ENCODE peak calls at places on chromosomes 11 and 22, in nine cellular contexts. One of them, this sample, is unnamed.

GRCh38 chr11:105825141-105825540 is 196.9 kb downstream of the MSANTD4 start:
- DNase-seq in brain pericyte: no peak
- DNase-seq in foreskin fibroblast: no peak
- DNase-seq in stimulated activated CD4-positive, alpha-beta T cell treated with anti-CD3 and anti-CD28 coated beads, Interleukin-4, amount 100 ng/mL, for 1 hour: no peak
- DNase-seq in NCI-H1105: no peak
- DNase-seq in H54: no peak
- DNase-seq in NCI-H460: no peak
- DNase-seq in HuH-7.5: no peak
- DNase-seq in mesenteric fat pad: no peak
- DNase-seq in this sample: no peak

GRCh38 chr11:70619591-70619990 is 221.3 kb downstream of the CTTN start:
- DNase-seq in stimulated activated CD4-positive, alpha-beta T cell treated with anti-CD3 and anti-CD28 coated beads, Interleukin-4, amount 100 ng/mL, for 1 hour: no peak
- DNase-seq in H54: no peak
- DNase-seq in HuH-7.5: no peak
- DNase-seq in NCI-H460: no peak
- DNase-seq in brain pericyte: no peak
- DNase-seq in NCI-H1105: no peak
- DNase-seq in foreskin fibroblast: no peak
- DNase-seq in mesenteric fat pad: no peak
- DNase-seq in this sample: no peak

GRCh38 chr11:17839973-17840611 is 105.5 kb downstream of the KCNC1 start:
- DNase-seq in H54: no peak
- DNase-seq in NCI-H1105: no peak
- DNase-seq in stimulated activated CD4-positive, alpha-beta T cell treated with anti-CD3 and anti-CD28 coated beads, Interleukin-4, amount 100 ng/mL, for 1 hour: no peak
- DNase-seq in HuH-7.5: no peak
- DNase-seq in brain pericyte: no peak
- DNase-seq in NCI-H460: no peak
- DNase-seq in mesenteric fat pad: no peak
- DNase-seq in foreskin fibroblast: peak
- DNase-seq in this sample: no peak

GRCh38 chr11:118243161-118243560 is 9.0 kb downstream of the MPZL3 start:
- DNase-seq in brain pericyte: no peak
- DNase-seq in HuH-7.5: no peak
- DNase-seq in foreskin fibroblast: no peak
- DNase-seq in NCI-H460: no peak
- DNase-seq in NCI-H1105: no peak
- DNase-seq in H54: no peak
- DNase-seq in mesenteric fat pad: no peak
- DNase-seq in stimulated activated CD4-positive, alpha-beta T cell treated with anti-CD3 and anti-CD28 coated beads, Interleukin-4, amount 100 ng/mL, for 1 hour: no peak
- DNase-seq in this sample: no peak

GRCh38 chr22:44620841-44621382 is 81.1 kb upstream of the PRR5 start:
- DNase-seq in NCI-H460: no peak
- DNase-seq in NCI-H1105: no peak
- DNase-seq in foreskin fibroblast: no peak
- DNase-seq in brain pericyte: no peak
- DNase-seq in mesenteric fat pad: no peak
- DNase-seq in HuH-7.5: no peak
- DNase-seq in H54: no peak
- DNase-seq in stimulated activated CD4-positive, alpha-beta T cell treated with anti-CD3 and anti-CD28 coated beads, Interleukin-4, amount 100 ng/mL, for 1 hour: no peak
- DNase-seq in this sample: no peak

GRCh38 chr11:130548491-130548833 is 100.0 kb downstream of the ADAMTS15 start:
- DNase-seq in NCI-H460: no peak
- DNase-seq in HuH-7.5: no peak
- DNase-seq in stimulated activated CD4-positive, alpha-beta T cell treated with anti-CD3 and anti-CD28 coated beads, Interleukin-4, amount 100 ng/mL, for 1 hour: no peak
- DNase-seq in H54: no peak
- DNase-seq in NCI-H1105: no peak
- DNase-seq in foreskin fibroblast: peak
- DNase-seq in mesenteric fat pad: no peak
- DNase-seq in brain pericyte: no peak
- DNase-seq in this sample: no peak

GRCh38 chr11:68665471-68665870 is 18.9 kb upstream of the GAL start:
- DNase-seq in NCI-H1105: no peak
- DNase-seq in NCI-H460: no peak
- DNase-seq in H54: no peak
- DNase-seq in foreskin fibroblast: no peak
- DNase-seq in mesenteric fat pad: no peak
- DNase-seq in HuH-7.5: no peak
- DNase-seq in brain pericyte: no peak
- DNase-seq in stimulated activated CD4-positive, alpha-beta T cell treated with anti-CD3 and anti-CD28 coated beads, Interleukin-4, amount 100 ng/mL, for 1 hour: no peak
- DNase-seq in this sample: no peak

GRCh38 chr22:26669060-26669481 is 11.7 kb downstream of the MIAT start:
- DNase-seq in HuH-7.5: no peak
- DNase-seq in H54: no peak
- DNase-seq in foreskin fibroblast: peak
- DNase-seq in stimulated activated CD4-positive, alpha-beta T cell treated with anti-CD3 and anti-CD28 coated beads, Interleukin-4, amount 100 ng/mL, for 1 hour: no peak
- DNase-seq in mesenteric fat pad: no peak
- DNase-seq in brain pericyte: no peak
- DNase-seq in NCI-H460: peak
- DNase-seq in NCI-H1105: no peak
- DNase-seq in this sample: peak

GRCh38 chr22:39938509-39938908 is 21.7 kb upstream of the TMA7B start:
- DNase-seq in stimulated activated CD4-positive, alpha-beta T cell treated with anti-CD3 and anti-CD28 coated beads, Interleukin-4, amount 100 ng/mL, for 1 hour: peak
- DNase-seq in H54: no peak
- DNase-seq in mesenteric fat pad: no peak
- DNase-seq in brain pericyte: no peak
- DNase-seq in foreskin fibroblast: no peak
- DNase-seq in NCI-H460: no peak
- DNase-seq in NCI-H1105: no peak
- DNase-seq in HuH-7.5: no peak
- DNase-seq in this sample: no peak

GRCh38 chr11:128499613-128500213 is 87.6 kb downstream of the ETS1 start:
- DNase-seq in foreskin fibroblast: peak
- DNase-seq in NCI-H1105: no peak
- DNase-seq in HuH-7.5: no peak
- DNase-seq in stimulated activated CD4-positive, alpha-beta T cell treated with anti-CD3 and anti-CD28 coated beads, Interleukin-4, amount 100 ng/mL, for 1 hour: no peak
- DNase-seq in mesenteric fat pad: no peak
- DNase-seq in NCI-H460: no peak
- DNase-seq in brain pericyte: no peak
- DNase-seq in H54: no peak
- DNase-seq in this sample: no peak

GRCh38 chr11:77141034-77141433 is 13.0 kb downstream of the MYO7A start:
- DNase-seq in mesenteric fat pad: no peak
- DNase-seq in H54: no peak
- DNase-seq in NCI-H1105: no peak
- DNase-seq in NCI-H460: no peak
- DNase-seq in HuH-7.5: no peak
- DNase-seq in stimulated activated CD4-positive, alpha-beta T cell treated with anti-CD3 and anti-CD28 coated beads, Interleukin-4, amount 100 ng/mL, for 1 hour: no peak
- DNase-seq in foreskin fibroblast: peak
- DNase-seq in brain pericyte: no peak
- DNase-seq in this sample: no peak

GRCh38 chr11:2955896-2956476 is 26.8 kb upstream of the PHLDA2 start:
- DNase-seq in stimulated activated CD4-positive, alpha-beta T cell treated with anti-CD3 and anti-CD28 coated beads, Interleukin-4, amount 100 ng/mL, for 1 hour: no peak
- DNase-seq in NCI-H460: no peak
- DNase-seq in mesenteric fat pad: no peak
- DNase-seq in NCI-H1105: no peak
- DNase-seq in foreskin fibroblast: no peak
- DNase-seq in H54: no peak
- DNase-seq in brain pericyte: no peak
- DNase-seq in HuH-7.5: no peak
- DNase-seq in this sample: no peak

GRCh38 chr11:35288311-35288710 is 131.0 kb downstream of the SLC1A2 start:
- DNase-seq in H54: no peak
- DNase-seq in brain pericyte: no peak
- DNase-seq in HuH-7.5: no peak
- DNase-seq in stimulated activated CD4-positive, alpha-beta T cell treated with anti-CD3 and anti-CD28 coated beads, Interleukin-4, amount 100 ng/mL, for 1 hour: no peak
- DNase-seq in mesenteric fat pad: no peak
- DNase-seq in NCI-H1105: no peak
- DNase-seq in foreskin fibroblast: no peak
- DNase-seq in NCI-H460: no peak
- DNase-seq in this sample: no peak

GRCh38 chr11:34405079-34405858 is 33.5 kb upstream of the CAT start:
- DNase-seq in H54: no peak
- DNase-seq in mesenteric fat pad: no peak
- DNase-seq in stimulated activated CD4-positive, alpha-beta T cell treated with anti-CD3 and anti-CD28 coated beads, Interleukin-4, amount 100 ng/mL, for 1 hour: no peak
- DNase-seq in NCI-H460: peak
- DNase-seq in foreskin fibroblast: peak
- DNase-seq in brain pericyte: no peak
- DNase-seq in NCI-H1105: no peak
- DNase-seq in HuH-7.5: no peak
- DNase-seq in this sample: no peak

GRCh38 chr11:79437981-79438630 is 2.7 kb downstream of the TENM4 start:
- DNase-seq in NCI-H1105: no peak
- DNase-seq in stimulated activated CD4-positive, alpha-beta T cell treated with anti-CD3 and anti-CD28 coated beads, Interleukin-4, amount 100 ng/mL, for 1 hour: no peak
- DNase-seq in HuH-7.5: no peak
- DNase-seq in mesenteric fat pad: no peak
- DNase-seq in brain pericyte: no peak
- DNase-seq in foreskin fibroblast: peak
- DNase-seq in NCI-H460: no peak
- DNase-seq in H54: no peak
- DNase-seq in this sample: no peak

GRCh38 chr11:121761171-121761570 is 308.4 kb upstream of the SORL1-AS1 start:
- DNase-seq in H54: no peak
- DNase-seq in stimulated activated CD4-positive, alpha-beta T cell treated with anti-CD3 and anti-CD28 coated beads, Interleukin-4, amount 100 ng/mL, for 1 hour: no peak
- DNase-seq in NCI-H460: no peak
- DNase-seq in mesenteric fat pad: no peak
- DNase-seq in brain pericyte: no peak
- DNase-seq in foreskin fibroblast: no peak
- DNase-seq in NCI-H1105: no peak
- DNase-seq in HuH-7.5: no peak
- DNase-seq in this sample: no peak

GRCh38 chr11:69178819-69179482 is 23.2 kb downstream of the SMIM38 start:
- DNase-seq in HuH-7.5: peak
- DNase-seq in mesenteric fat pad: no peak
- DNase-seq in NCI-H1105: no peak
- DNase-seq in H54: no peak
- DNase-seq in foreskin fibroblast: no peak
- DNase-seq in stimulated activated CD4-positive, alpha-beta T cell treated with anti-CD3 and anti-CD28 coated beads, Interleukin-4, amount 100 ng/mL, for 1 hour: no peak
- DNase-seq in NCI-H460: no peak
- DNase-seq in brain pericyte: no peak
- DNase-seq in this sample: no peak

GRCh38 chr22:48004038-48004437 is 1241.6 kb downstream of the TBC1D22A start:
- DNase-seq in mesenteric fat pad: no peak
- DNase-seq in brain pericyte: no peak
- DNase-seq in H54: no peak
- DNase-seq in stimulated activated CD4-positive, alpha-beta T cell treated with anti-CD3 and anti-CD28 coated beads, Interleukin-4, amount 100 ng/mL, for 1 hour: no peak
- DNase-seq in foreskin fibroblast: no peak
- DNase-seq in NCI-H460: no peak
- DNase-seq in HuH-7.5: no peak
- DNase-seq in NCI-H1105: no peak
- DNase-seq in this sample: no peak

GRCh38 chr11:76729214-76729613 is 53.9 kb upstream of the TSKU start:
- DNase-seq in H54: no peak
- DNase-seq in stimulated activated CD4-positive, alpha-beta T cell treated with anti-CD3 and anti-CD28 coated beads, Interleukin-4, amount 100 ng/mL, for 1 hour: no peak
- DNase-seq in HuH-7.5: no peak
- DNase-seq in mesenteric fat pad: no peak
- DNase-seq in brain pericyte: no peak
- DNase-seq in NCI-H460: no peak
- DNase-seq in NCI-H1105: no peak
- DNase-seq in foreskin fibroblast: no peak
- DNase-seq in this sample: no peak

GRCh38 chr11:14587203-14587602 is 56.4 kb upstream of the PDE3B start:
- DNase-seq in stimulated activated CD4-positive, alpha-beta T cell treated with anti-CD3 and anti-CD28 coated beads, Interleukin-4, amount 100 ng/mL, for 1 hour: no peak
- DNase-seq in foreskin fibroblast: no peak
- DNase-seq in NCI-H1105: no peak
- DNase-seq in brain pericyte: no peak
- DNase-seq in NCI-H460: no peak
- DNase-seq in mesenteric fat pad: no peak
- DNase-seq in H54: no peak
- DNase-seq in HuH-7.5: no peak
- DNase-seq in this sample: no peak

GRCh38 chr11:64996710-64997380 is at the start of gene BATF2:
- DNase-seq in NCI-H460: peak
- DNase-seq in foreskin fibroblast: peak
- DNase-seq in H54: peak
- DNase-seq in NCI-H1105: no peak
- DNase-seq in HuH-7.5: peak
- DNase-seq in stimulated activated CD4-positive, alpha-beta T cell treated with anti-CD3 and anti-CD28 coated beads, Interleukin-4, amount 100 ng/mL, for 1 hour: no peak
- DNase-seq in brain pericyte: no peak
- DNase-seq in mesenteric fat pad: no peak
- DNase-seq in this sample: peak

GRCh38 chr22:33512961-33513360 is 407.3 kb downstream of the LARGE1 start:
- DNase-seq in H54: no peak
- DNase-seq in foreskin fibroblast: no peak
- DNase-seq in NCI-H1105: no peak
- DNase-seq in mesenteric fat pad: no peak
- DNase-seq in NCI-H460: no peak
- DNase-seq in brain pericyte: no peak
- DNase-seq in HuH-7.5: no peak
- DNase-seq in stimulated activated CD4-positive, alpha-beta T cell treated with anti-CD3 and anti-CD28 coated beads, Interleukin-4, amount 100 ng/mL, for 1 hour: no peak
- DNase-seq in this sample: no peak

GRCh38 chr11:13343067-13343466 is 65.5 kb downstream of the BMAL1 start:
- DNase-seq in stimulated activated CD4-positive, alpha-beta T cell treated with anti-CD3 and anti-CD28 coated beads, Interleukin-4, amount 100 ng/mL, for 1 hour: no peak
- DNase-seq in NCI-H1105: no peak
- DNase-seq in foreskin fibroblast: no peak
- DNase-seq in mesenteric fat pad: no peak
- DNase-seq in brain pericyte: no peak
- DNase-seq in H54: no peak
- DNase-seq in NCI-H460: no peak
- DNase-seq in HuH-7.5: no peak
- DNase-seq in this sample: no peak

GRCh38 chr11:76602431-76602861 is 68.1 kb downstream of the LRRC32 start:
- DNase-seq in HuH-7.5: no peak
- DNase-seq in mesenteric fat pad: peak
- DNase-seq in brain pericyte: no peak
- DNase-seq in foreskin fibroblast: peak
- DNase-seq in NCI-H1105: no peak
- DNase-seq in stimulated activated CD4-positive, alpha-beta T cell treated with anti-CD3 and anti-CD28 coated beads, Interleukin-4, amount 100 ng/mL, for 1 hour: no peak
- DNase-seq in H54: no peak
- DNase-seq in NCI-H460: no peak
- DNase-seq in this sample: no peak

GRCh38 chr11:100999756-101000155 is 129.9 kb downstream of the PGR start:
- DNase-seq in stimulated activated CD4-positive, alpha-beta T cell treated with anti-CD3 and anti-CD28 coated beads, Interleukin-4, amount 100 ng/mL, for 1 hour: no peak
- DNase-seq in HuH-7.5: no peak
- DNase-seq in NCI-H1105: no peak
- DNase-seq in foreskin fibroblast: no peak
- DNase-seq in brain pericyte: no peak
- DNase-seq in mesenteric fat pad: no peak
- DNase-seq in NCI-H460: no peak
- DNase-seq in H54: no peak
- DNase-seq in this sample: no peak

GRCh38 chr11:334264-335033 is 13.8 kb upstream of the IFITM3 start:
- DNase-seq in foreskin fibroblast: no peak
- DNase-seq in stimulated activated CD4-positive, alpha-beta T cell treated with anti-CD3 and anti-CD28 coated beads, Interleukin-4, amount 100 ng/mL, for 1 hour: no peak
- DNase-seq in HuH-7.5: no peak
- DNase-seq in NCI-H460: no peak
- DNase-seq in NCI-H1105: no peak
- DNase-seq in H54: no peak
- DNase-seq in mesenteric fat pad: peak
- DNase-seq in brain pericyte: no peak
- DNase-seq in this sample: no peak

GRCh38 chr11:108654994-108655631 is 9.8 kb upstream of the DDX10 start:
- DNase-seq in NCI-H460: peak
- DNase-seq in foreskin fibroblast: peak
- DNase-seq in HuH-7.5: peak
- DNase-seq in H54: peak
- DNase-seq in stimulated activated CD4-positive, alpha-beta T cell treated with anti-CD3 and anti-CD28 coated beads, Interleukin-4, amount 100 ng/mL, for 1 hour: peak
- DNase-seq in mesenteric fat pad: no peak
- DNase-seq in brain pericyte: no peak
- DNase-seq in NCI-H1105: peak
- DNase-seq in this sample: peak

GRCh38 chr11:86802601-86803051 is 2.3 kb downstream of the PRSS23 start:
- DNase-seq in mesenteric fat pad: no peak
- DNase-seq in H54: no peak
- DNase-seq in HuH-7.5: no peak
- DNase-seq in brain pericyte: no peak
- DNase-seq in foreskin fibroblast: peak
- DNase-seq in stimulated activated CD4-positive, alpha-beta T cell treated with anti-CD3 and anti-CD28 coated beads, Interleukin-4, amount 100 ng/mL, for 1 hour: no peak
- DNase-seq in NCI-H460: peak
- DNase-seq in NCI-H1105: peak
- DNase-seq in this sample: peak

GRCh38 chr11:86192858-86193257 is 51.7 kb upstream of the EED start:
- DNase-seq in foreskin fibroblast: no peak
- DNase-seq in NCI-H460: no peak
- DNase-seq in HuH-7.5: no peak
- DNase-seq in mesenteric fat pad: no peak
- DNase-seq in H54: no peak
- DNase-seq in brain pericyte: no peak
- DNase-seq in NCI-H1105: peak
- DNase-seq in stimulated activated CD4-positive, alpha-beta T cell treated with anti-CD3 and anti-CD28 coated beads, Interleukin-4, amount 100 ng/mL, for 1 hour: no peak
- DNase-seq in this sample: no peak

GRCh38 chr11:134224710-134225662 is 515 bp downstream of the VPS26B start:
- DNase-seq in stimulated activated CD4-positive, alpha-beta T cell treated with anti-CD3 and anti-CD28 coated beads, Interleukin-4, amount 100 ng/mL, for 1 hour: peak
- DNase-seq in foreskin fibroblast: peak
- DNase-seq in brain pericyte: no peak
- DNase-seq in NCI-H1105: peak
- DNase-seq in NCI-H460: peak
- DNase-seq in HuH-7.5: no peak
- DNase-seq in H54: peak
- DNase-seq in mesenteric fat pad: no peak
- DNase-seq in this sample: no peak

GRCh38 chr11:120536797-120537169 is 25.2 kb downstream of the GRIK4 start:
- DNase-seq in brain pericyte: no peak
- DNase-seq in stimulated activated CD4-positive, alpha-beta T cell treated with anti-CD3 and anti-CD28 coated beads, Interleukin-4, amount 100 ng/mL, for 1 hour: no peak
- DNase-seq in NCI-H460: no peak
- DNase-seq in HuH-7.5: no peak
- DNase-seq in H54: no peak
- DNase-seq in mesenteric fat pad: no peak
- DNase-seq in foreskin fibroblast: no peak
- DNase-seq in NCI-H1105: no peak
- DNase-seq in this sample: no peak

This sample was measured in HCT116.